ENCODE peak calls at places on chromosomes 3 and 15, in five cellular contexts. U, X, L, T and O are unnamed samples.

GRCh38 chr3:128074851-128075515 is 22.7 kb downstream of the SEC61A1 start:
- DNase-seq in T (peak), L (no peak), U (no peak), X (peak), O (peak)

GRCh38 chr3:14177580-14178246 is 688 bp downstream of the XPC start:
- DNase-seq in L (no peak), U (peak), X (no peak), T (no peak), O (no peak)

GRCh38 chr3:112093180-112093522 is 7.0 kb downstream of the C3orf52 start:
- DNase-seq in X (no peak), T (no peak), L (no peak), U (peak), O (no peak)

GRCh38 chr15:79942656-79943481 is 28.1 kb downstream of the BCL2A1 start:
- DNase-seq in U (peak), X (peak), T (no peak), L (no peak), O (no peak)

GRCh38 chr15:80744826-80745225 is 34.3 kb upstream of the CEMIP start:
- DNase-seq in T (no peak), X (peak), L (no peak), U (peak), O (peak)

GRCh38 chr15:69972436-69972835 is 125.3 kb downstream of the TLE3 start:
- DNase-seq in T (no peak), X (no peak), U (no peak), L (no peak), O (no peak)

GRCh38 chr3:148873270-148873927 is 8.3 kb downstream of the CPA3 start:
- DNase-seq in L (no peak), T (no peak), X (no peak), U (no peak), O (no peak)

GRCh38 chr15:57969355-57969754 is 96.2 kb downstream of the ALDH1A2 start:
- DNase-seq in L (no peak), U (no peak), T (no peak), X (peak), O (no peak)

GRCh38 chr15:29919380-29919881 is 97.2 kb upstream of the TJP1 start:
- DNase-seq in X (no peak), U (no peak), T (no peak), L (no peak), O (no peak)

GRCh38 chr3:58369876-58370275 is 37.2 kb downstream of the PXK start:
- DNase-seq in L (no peak), X (no peak), T (no peak), U (no peak), O (no peak)

GRCh38 chr3:47225310-47225906 is 57.2 kb downstream of the KIF9 start:
- DNase-seq in X (no peak), U (peak), T (no peak), L (no peak), O (no peak)

DNA sequence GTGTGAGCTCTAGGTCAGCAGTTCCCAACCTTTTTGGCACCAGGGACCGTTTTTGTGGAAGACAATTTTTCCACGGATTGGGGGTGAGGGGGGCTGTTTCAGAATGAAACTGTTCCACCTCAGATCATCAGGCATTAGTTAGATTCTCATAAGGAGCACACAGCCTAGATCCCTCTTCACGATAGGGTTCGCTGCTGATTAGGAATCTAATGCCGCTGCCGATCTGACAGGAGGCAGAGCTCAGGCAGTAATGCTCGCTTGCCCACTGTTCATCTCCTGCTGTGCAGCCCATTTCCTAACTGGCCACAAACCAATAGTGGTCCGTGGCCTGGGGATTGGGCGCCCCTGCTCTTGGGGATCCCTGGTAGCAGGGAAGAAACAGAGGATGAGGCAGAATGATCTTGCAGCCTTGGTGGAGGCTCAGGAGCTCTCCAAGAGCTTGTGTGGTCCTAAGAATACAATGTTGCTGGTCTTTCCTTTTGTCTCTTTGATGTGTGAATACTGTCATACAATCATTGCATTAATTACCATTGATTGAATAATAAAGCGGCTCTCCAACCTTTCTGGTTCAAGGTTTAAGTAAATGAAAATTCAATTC is 183.2 kb downstream of the FNDC3B start:
- DNase-seq in X (no peak), U (no peak), L (no peak), T (no peak), O (no peak)
- H2AFZ ChIP-seq in X (no peak), U (no peak), L (no peak), T (no peak), O (no peak)

DNA sequence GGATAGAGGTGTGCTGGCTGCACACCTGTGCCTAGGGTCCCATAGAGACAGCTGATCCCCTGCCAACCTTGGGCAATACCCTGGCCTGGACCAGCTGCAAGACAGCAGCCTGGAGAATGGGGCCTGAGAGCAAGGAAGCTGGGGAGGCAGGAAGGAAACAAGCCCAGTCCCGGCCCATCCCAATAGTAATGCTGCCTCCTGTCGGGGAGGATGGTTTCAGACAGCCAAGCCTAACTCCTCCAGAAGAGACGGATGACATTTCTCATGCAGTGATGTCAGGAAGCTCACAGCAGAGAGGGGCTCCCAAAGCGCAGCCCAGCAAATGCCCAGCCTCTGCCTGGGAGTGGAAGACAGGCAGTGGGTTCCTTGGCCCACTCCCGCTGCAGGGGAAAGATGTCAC is 408.8 kb downstream of the OCA2 start:
- DNase-seq in L (no peak), U (no peak), X (no peak), T (no peak), O (no peak)
- H3K4me2 ChIP-seq in L (no peak), U (no peak), X (no peak), T (no peak), O (no peak)

GRCh38 chr3:55692295-55692957 is 205.3 kb upstream of the WNT5A start:
- DNase-seq in X (peak), T (no peak), U (no peak), L (no peak), O (no peak)
- H2AFZ ChIP-seq in X (no peak), T (no peak), U (no peak), L (no peak), O (no peak)

DNA sequence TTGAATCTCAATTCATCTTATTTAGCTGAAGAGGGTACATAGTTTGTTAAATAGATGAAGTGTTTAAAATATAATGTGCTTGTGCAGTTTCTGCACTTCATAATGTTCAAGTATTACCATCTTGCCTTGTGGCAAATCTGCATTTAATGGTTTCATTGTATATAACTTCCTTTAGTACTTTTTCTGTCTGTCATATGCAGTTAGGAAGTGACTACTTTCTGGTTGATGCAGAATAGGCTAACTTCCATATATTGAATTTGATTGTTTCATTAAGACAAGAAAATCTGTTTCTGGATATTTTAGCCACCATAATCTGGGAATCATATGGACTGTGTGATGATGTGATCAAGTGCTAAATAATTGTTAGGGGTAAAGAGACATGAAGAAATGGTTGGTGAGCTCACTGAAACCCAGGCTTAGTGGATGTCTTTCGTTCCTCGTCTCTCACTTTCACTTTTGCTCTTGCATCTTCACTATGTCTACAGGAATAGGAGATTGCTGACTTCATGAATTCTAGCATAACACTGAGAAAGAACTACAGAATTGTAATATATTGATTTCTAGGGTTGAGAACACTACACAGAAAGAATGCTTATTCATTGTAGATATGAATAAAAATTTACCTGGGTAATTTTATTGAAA is 3.5 kb upstream of the MNS1 start:
- DNase-seq in L (no peak), T (no peak), U (peak), X (no peak), O (no peak)
- H3K4me2 ChIP-seq in L (no peak), T (no peak), U (peak), X (peak), O (peak)

GRCh38 chr3:181330257-181330656 is 340.7 kb upstream of the DNAJC19 start:
- DNase-seq in X (no peak), U (no peak), T (no peak), L (no peak), O (no peak)

GRCh38 chr3:181326637-181327223 is 337.2 kb upstream of the DNAJC19 start:
- DNase-seq in T (peak), U (no peak), L (peak), X (peak), O (peak)

GRCh38 chr3:181330821-181331563 is 341.5 kb upstream of the DNAJC19 start:
- DNase-seq in X (no peak), U (no peak), T (no peak), L (no peak), O (no peak)

GRCh38 chr3:181329024-181329423 is 339.5 kb upstream of the DNAJC19 start:
- DNase-seq in U (no peak), L (no peak), T (no peak), X (no peak), O (no peak)

DNA sequence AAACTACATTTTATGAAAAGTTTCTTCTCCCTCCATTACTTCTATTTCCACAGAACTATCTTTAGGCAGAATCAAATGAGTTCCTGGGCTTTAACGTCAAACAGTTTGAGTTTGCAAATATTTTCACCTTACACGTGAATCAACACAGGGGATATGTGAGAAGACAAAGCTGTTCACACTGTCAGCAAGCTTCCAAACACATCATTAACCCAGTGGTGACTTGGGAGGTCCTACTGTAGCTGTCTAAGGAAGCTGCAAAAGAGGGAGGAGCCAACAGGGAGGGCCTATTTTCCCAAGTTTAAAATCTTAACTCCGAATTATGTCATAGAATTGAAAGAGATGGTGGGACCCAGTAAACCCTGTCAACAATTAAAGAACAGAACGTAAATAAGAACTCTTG is 337.8 kb upstream of the DNAJC19 start:
- DNase-seq in U (no peak), L (no peak), T (no peak), X (no peak), O (no peak)
- H2AFZ ChIP-seq in U (no peak), L (peak), T (no peak), X (no peak), O (no peak)

GRCh38 chr3:29004885-29005599 is 275.8 kb upstream of the RBMS3 start:
- DNase-seq in T (no peak), L (no peak), X (peak), U (no peak), O (no peak)
- H3K4me2 ChIP-seq in T (no peak), L (no peak), X (no peak), U (no peak), O (no peak)

GRCh38 chr3:121663171-121663847 is 2.6 kb upstream of the HCLS1 start:
- DNase-seq in L (no peak), X (no peak), T (no peak), U (no peak), O (no peak)

GRCh38 chr3:121662742-121663141 is 2.0 kb upstream of the HCLS1 start:
- DNase-seq in T (no peak), L (no peak), U (no peak), X (no peak), O (no peak)

GRCh38 chr3:121660356-121661171 is at the start of gene HCLS1:
- DNase-seq in T (no peak), L (no peak), X (no peak), U (no peak), O (no peak)

GRCh38 chr3:121658716-121659435 is 1.8 kb downstream of the HCLS1 start:
- DNase-seq in L (no peak), U (no peak), X (no peak), T (no peak), O (no peak)

DNA sequence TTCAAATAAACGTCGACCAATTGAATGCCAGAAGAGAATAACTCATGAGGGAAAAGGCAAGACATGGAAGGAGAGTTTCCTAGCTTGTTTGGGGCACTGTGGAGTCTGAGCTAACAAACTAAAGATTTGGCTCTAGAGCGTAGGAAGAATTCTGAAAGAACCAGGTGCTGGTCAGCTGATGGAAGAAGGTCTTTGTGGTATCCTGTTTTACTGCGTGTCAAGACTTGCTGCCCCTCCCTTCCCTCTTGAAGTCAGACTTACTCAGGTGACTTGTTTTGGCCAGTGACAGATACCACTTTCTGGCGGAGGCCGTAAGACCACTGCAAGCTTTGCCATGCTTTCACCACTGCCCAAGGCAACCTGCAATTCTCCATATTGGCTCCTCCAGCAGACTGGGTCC is 673 bp upstream of the HCLS1 start:
- DNase-seq in X (peak), L (no peak), T (no peak), U (no peak), O (no peak)
- H2AFZ ChIP-seq in X (no peak), L (no peak), T (no peak), U (no peak), O (no peak)

GRCh38 chr3:194045919-194046318 is 90.0 kb upstream of the HES1 start:
- DNase-seq in L (no peak), T (no peak), X (no peak), U (no peak), O (no peak)

GRCh38 chr3:194042947-194043346 is 93.0 kb upstream of the HES1 start:
- DNase-seq in U (peak), L (no peak), T (no peak), X (peak), O (no peak)

GRCh38 chr3:194046995-194047681 is 88.8 kb upstream of the HES1 start:
- DNase-seq in U (no peak), X (no peak), T (no peak), L (no peak), O (no peak)

GRCh38 chr3:194043516-194043915 is 92.4 kb upstream of the HES1 start:
- DNase-seq in X (peak), U (peak), L (no peak), T (peak), O (no peak)

DNA sequence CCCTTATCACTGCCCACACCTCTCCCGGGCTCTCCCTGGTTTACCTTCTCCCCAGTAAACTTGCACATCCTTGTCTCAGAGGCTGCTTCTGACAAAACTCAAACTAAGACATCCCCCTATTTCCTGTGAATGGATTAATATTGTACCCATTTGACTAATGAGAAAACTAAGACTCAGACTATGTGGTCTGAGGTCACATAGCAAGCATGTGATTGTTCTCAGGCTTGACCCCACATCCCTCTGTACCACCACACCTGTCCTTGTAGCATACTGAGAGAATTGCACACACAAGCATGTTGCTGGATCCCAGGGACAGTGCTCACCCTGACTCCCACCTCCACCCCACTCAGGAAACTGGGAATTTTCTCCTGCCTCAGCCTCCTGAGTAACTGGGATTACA is 90.7 kb upstream of the HES1 start:
- DNase-seq in X (no peak), U (no peak), L (no peak), T (no peak), O (no peak)
- H3K4me2 ChIP-seq in X (no peak), U (no peak), L (no peak), T (no peak), O (no peak)

GRCh38 chr3:71582612-71583568 is 638 bp downstream of the FOXP1 start:
- DNase-seq in T (peak), X (peak), U (peak), L (peak), O (peak)
- H2AFZ ChIP-seq in T (peak), X (peak), U (peak), L (peak), O (peak)

GRCh38 chr15:59523702-59524101 is 85.7 kb downstream of the FAM81A start:
- DNase-seq in U (no peak), X (no peak), T (no peak), L (no peak), O (no peak)
- H3K4me2 ChIP-seq in U (no peak), X (no peak), T (no peak), L (no peak), O (no peak)